ENCODE peak calls at places on chromosomes 2 and 18, in eight cellular contexts. K, E, A, S, O, W, Y and V are unnamed samples.

GRCh38 chr2:73020657-73021370 is 50.7 kb downstream of the SFXN5 start:
- DNase-seq in K (peak; percentile 72), E (no peak), A (no peak), S (peak; percentile 46), O (no peak), W (peak; percentile 55), Y (peak; percentile 94), V (no peak)

GRCh38 chr2:230899786-230900185 is 25.3 kb downstream of the GPR55 start:
- DNase-seq in K (no peak), E (no peak), A (no peak), S (no peak), O (no peak), W (no peak), Y (no peak), V (no peak)

GRCh38 chr18:23487738-23488625 is 15.3 kb upstream of the RMC1 start:
- DNase-seq in K (peak; percentile 14), E (peak; percentile 28), A (no peak), S (no peak), O (no peak), W (no peak), Y (no peak), V (no peak)

GRCh38 chr2:230011617-230012016 is 57.1 kb downstream of the SLC16A14 start:
- DNase-seq in K (peak; percentile 33), E (no peak), A (no peak), S (no peak), O (no peak), W (peak; percentile 8), Y (peak; percentile 17), V (no peak)

GRCh38 chr2:558879-559278 is 118.3 kb downstream of the TMEM18 start:
- DNase-seq in K (no peak), E (no peak), A (no peak), S (no peak), O (no peak), W (no peak), Y (no peak), V (no peak)

GRCh38 chr18:5630057-5630765 is 86.4 kb upstream of the EPB41L3 start:
- DNase-seq in K (peak; percentile 68), E (no peak), A (peak; percentile 78), S (no peak), O (no peak), W (no peak), Y (no peak), V (no peak)

GRCh38 chr2:190272457-190272842 is 47.2 kb downstream of the HIBCH start:
- DNase-seq in K (no peak), E (no peak), A (no peak), S (no peak), O (no peak), W (no peak), Y (no peak), V (no peak)

GRCh38 chr2:23249348-23249747 is 135.6 kb upstream of the KLHL29 start:
- DNase-seq in K (no peak), E (no peak), A (peak; percentile 78), S (no peak), O (no peak), W (no peak), Y (no peak), V (no peak)

GRCh38 chr2:86631846-86632485 is 8.3 kb upstream of the RNF103 start:
- DNase-seq in K (no peak), E (no peak), A (no peak), S (no peak), O (no peak), W (no peak), Y (no peak), V (no peak)

GRCh38 chr2:147026261-147026660 is 818.6 kb upstream of the ACVR2A start:
- DNase-seq in K (no peak), E (no peak), A (no peak), S (no peak), O (no peak), W (no peak), Y (no peak), V (no peak)

GRCh38 chr2:166057363-166058169 is 70.3 kb downstream of the SCN1A start:
- DNase-seq in K (peak; percentile 75), E (no peak), A (no peak), S (no peak), O (no peak), W (peak; percentile 9), Y (peak; percentile 42), V (no peak)

GRCh38 chr18:24013061-24013460 is 1.5 kb upstream of the TTC39C start:
- DNase-seq in K (no peak), E (no peak), A (no peak), S (no peak), O (no peak), W (no peak), Y (no peak), V (no peak)

GRCh38 chr18:47935321-47935720 is 4.9 kb upstream of the SMAD2 start:
- DNase-seq in K (no peak), E (no peak), A (no peak), S (no peak), O (no peak), W (no peak), Y (no peak), V (no peak)

GRCh38 chr2:207375207-207375875 is 154.4 kb upstream of the CREB1 start:
- DNase-seq in K (no peak), E (no peak), A (no peak), S (no peak), O (no peak), W (no peak), Y (no peak), V (no peak)

GRCh38 chr2:214019229-214019972 is 391.5 kb upstream of the VWC2L start:
- DNase-seq in K (peak; percentile 94), E (no peak), A (peak; percentile 42), S (no peak), O (no peak), W (peak; percentile 95), Y (peak; percentile 97), V (no peak)

GRCh38 chr2:207674826-207675225 is 36.6 kb upstream of the CCNYL1 start:
- DNase-seq in K (no peak), E (no peak), A (no peak), S (no peak), O (no peak), W (no peak), Y (no peak), V (no peak)

GRCh38 chr2:18435425-18436037 is 124.9 kb downstream of the RDH14 start:
- DNase-seq in K (peak; percentile 86), E (no peak), A (no peak), S (peak; percentile 7), O (no peak), W (no peak), Y (peak; percentile 70), V (no peak)

GRCh38 chr2:120983344-120983743 is 247.7 kb downstream of the GLI2 start:
- DNase-seq in K (no peak), E (no peak), A (no peak), S (no peak), O (no peak), W (no peak), Y (peak; percentile 79), V (no peak)

GRCh38 chr2:168978461-168978861 is 52.7 kb downstream of the ABCB11 start:
- DNase-seq in K (no peak), E (no peak), A (no peak), S (no peak), O (no peak), W (no peak), Y (no peak), V (no peak)

GRCh38 chr2:43738257-43738656 is 35.6 kb upstream of the DYNC2LI1 start:
- DNase-seq in K (no peak), E (no peak), A (no peak), S (no peak), O (no peak), W (no peak), Y (no peak), V (no peak)

GRCh38 chr2:179910735-179911113 is 49.3 kb upstream of the ZNF385B start:
- DNase-seq in K (no peak), E (no peak), A (no peak), S (no peak), O (no peak), W (no peak), Y (no peak), V (no peak)

GRCh38 chr2:126913329-126913728 is 14.6 kb downstream of the TEX51 start:
- DNase-seq in K (no peak), E (no peak), A (no peak), S (no peak), O (no peak), W (no peak), Y (no peak), V (no peak)

GRCh38 chr18:77366725-77367641 is 117.3 kb downstream of the GALR1 start:
- DNase-seq in K (peak; percentile 1), E (no peak), A (no peak), S (no peak), O (no peak), W (peak; percentile 14), Y (peak; percentile 5), V (no peak)

GRCh38 chr2:160388464-160389263 is 104.9 kb downstream of the RBMS1 start:
- DNase-seq in K (no peak), E (no peak), A (no peak), S (no peak), O (no peak), W (no peak), Y (peak; percentile 56), V (peak; percentile 13)